ENCODE peak calls at places on chromosomes 16 and 17, in four cellular contexts. M is adrenal gland, J is AG04450, E is A549. U is an unnamed sample.

GRCh38 chr17:51091635-51092034 is 29.0 kb downstream of the SPAG9 start:
- DNase-seq in E (no peak), M (no peak), J (no peak), U (no peak)

GRCh38 chr16:75263963-75264445 is 12.6 kb upstream of the BCAR1 start:
- DNase-seq in M (peak), E (no peak), J (no peak), U (no peak)

GRCh38 chr16:77789646-77790370 is 1.4 kb downstream of the VAT1L start:
- DNase-seq in E (no peak), M (no peak), J (no peak), U (no peak)

GRCh38 chr17:3710951-3711383 is 12.7 kb upstream of the HASPIN start:
- DNase-seq in E (no peak), J (no peak), M (no peak), U (no peak)

GRCh38 chr17:63446218-63446980 is at the start of gene CYB561:
- DNase-seq in J (no peak), M (peak), E (peak), U (no peak)

GRCh38 chr16:85466989-85467388 is 146.1 kb upstream of the GSE1 start:
- DNase-seq in M (no peak), E (no peak), J (no peak), U (no peak)

GRCh38 chr16:51708861-51709260 is 557.8 kb upstream of the SALL1 start:
- DNase-seq in J (no peak), E (no peak), M (no peak), U (no peak)

GRCh38 chr17:34899892-34900291 is 61.4 kb downstream of the CCT6B start:
- DNase-seq in M (no peak), J (no peak), E (no peak), U (no peak)

GRCh38 chr17:35723735-35724134 is 7.7 kb upstream of the RASL10B start:
- DNase-seq in M (no peak), J (no peak), E (no peak), U (no peak)

GRCh38 chr16:9257843-9258242 is 166.4 kb downstream of the HAPSTR1 start:
- DNase-seq in M (no peak), J (no peak), E (no peak), U (no peak)

GRCh38 chr16:66116163-66116792 is 250.2 kb upstream of the CDH5 start:
- DNase-seq in J (no peak), M (no peak), E (no peak), U (no peak)

GRCh38 chr16:53545433-53545832 is 42.4 kb upstream of the AKTIP start:
- DNase-seq in M (no peak), E (no peak), J (no peak), U (no peak)

GRCh38 chr17:48241131-48241591 is 133.6 kb downstream of the SNX11 start:
- DNase-seq in E (peak), M (peak), J (no peak), U (no peak)

GRCh38 chr17:17809527-17810373 is 27.0 kb downstream of the SREBF1 start:
- DNase-seq in E (peak), J (no peak), M (peak), U (no peak)

GRCh38 chr16:1105888-1106620 is 10.0 kb upstream of the C1QTNF8 start:
- DNase-seq in E (peak), J (peak), M (peak), U (no peak)

GRCh38 chr17:80101946-80102706 is 745 bp downstream of the GAA start:
- DNase-seq in E (no peak), M (no peak), J (no peak), U (no peak)

GRCh38 chr17:51006601-51007000 is 114.1 kb downstream of the SPAG9 start:
- DNase-seq in M (no peak), E (no peak), J (no peak), U (no peak)

GRCh38 chr17:44137891-44138709 is 3.6 kb upstream of the HROB start:
- DNase-seq in M (peak), E (peak), J (peak), U (peak)

GRCh38 chr17:4520060-4520880 is 21.6 kb downstream of the SPNS2 start:
- DNase-seq in J (no peak), E (no peak), M (peak), U (no peak)

GRCh38 chr16:57133101-57133500 is 40.7 kb downstream of the CPNE2 start:
- DNase-seq in M (no peak), J (no peak), E (no peak), U (no peak)

GRCh38 chr16:15521758-15522509 is 87.5 kb downstream of the BMERB1 start:
- DNase-seq in J (no peak), E (no peak), M (peak), U (no peak)

GRCh38 chr16:19114359-19115147 is 789 bp downstream of the ITPRIPL2 start:
- DNase-seq in M (peak), E (peak), J (no peak), U (peak)

GRCh38 chr16:73095885-73096341 is 48.0 kb upstream of the ZFHX3 start:
- DNase-seq in M (no peak), J (no peak), E (peak), U (no peak)

GRCh38 chr17:78525511-78526160 is 51.6 kb downstream of the DNAH17 start:
- DNase-seq in E (no peak), J (no peak), M (no peak), U (no peak)

GRCh38 chr16:351804-352520 is 561 bp downstream of the AXIN1 start:
- DNase-seq in E (no peak), M (no peak), J (no peak), U (no peak)

GRCh38 chr17:32875904-32876413 is 965 bp downstream of the MYO1D start:
- DNase-seq in M (no peak), J (no peak), E (no peak), U (no peak)

GRCh38 chr16:67393111-67393789 is at the start of gene TPPP3:
- DNase-seq in J (no peak), M (peak), E (peak), U (peak)

GRCh38 chr16:31421587-31421986 is 6.6 kb downstream of the COX6A2 start:
- DNase-seq in E (no peak), J (no peak), M (no peak), U (no peak)

GRCh38 chr17:164536-165235 is 16.8 kb downstream of the DOC2B start:
- DNase-seq in M (peak), E (peak), J (peak), U (no peak)

GRCh38 chr16:21156767-21157467 is 1.6 kb upstream of the LDAF1 start:
- DNase-seq in M (peak), J (no peak), E (peak), U (no peak)

GRCh38 chr16:56506941-56507340 is 12.9 kb downstream of the BBS2 start:
- DNase-seq in E (no peak), M (no peak), J (peak), U (no peak)

GRCh38 chr16:259814-260253 is 15.9 kb downstream of the RGS11 start:
- DNase-seq in J (no peak), E (no peak), M (no peak), U (no peak)

GRCh38 chr16:84526794-84527485 is 22.5 kb upstream of the MEAK7 start:
- DNase-seq in E (no peak), M (no peak), J (no peak), U (no peak)

GRCh38 chr16:6382787-6383515 is 949.7 kb upstream of the RBFOX1 start:
- DNase-seq in J (no peak), M (no peak), E (no peak), U (no peak)

GRCh38 chr16:51374346-51374745 is 223.3 kb upstream of the SALL1 start:
- DNase-seq in J (peak), M (no peak), E (peak), U (no peak)

DNA sequence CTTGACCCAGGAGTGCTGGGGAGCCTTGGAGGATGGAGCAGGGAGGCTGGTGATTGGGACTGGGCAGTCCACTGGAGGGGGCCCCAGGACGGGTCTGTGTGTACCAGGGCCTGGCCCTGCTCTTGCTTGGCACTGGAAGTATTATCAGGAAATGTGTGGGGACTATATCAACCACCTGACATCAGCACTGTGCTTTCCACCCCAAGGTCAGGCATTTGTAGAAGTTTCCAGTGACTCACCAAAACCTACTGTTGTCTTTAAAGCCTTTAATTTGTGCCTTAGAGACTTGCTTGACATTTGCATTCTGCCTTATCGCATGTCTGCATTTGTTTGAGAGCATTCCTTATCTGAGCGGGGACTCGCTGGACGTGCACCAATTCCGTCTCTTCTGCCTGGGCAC is 323.1 kb downstream of the FOXL1 start:
- DNase-seq in J (no peak), M (peak), E (peak), U (no peak)
- TF ChIP-seq CTCF in J (no peak), M (no peak), E (no peak), U (no peak)

GRCh38 chr17:40284085-40284713 is 3.5 kb upstream of the CDC6 start:
- DNase-seq in J (no peak), M (no peak), E (no peak), U (no peak)
- TF ChIP-seq CTCF in J (peak), M (peak), E (no peak), U (no peak)

DNA sequence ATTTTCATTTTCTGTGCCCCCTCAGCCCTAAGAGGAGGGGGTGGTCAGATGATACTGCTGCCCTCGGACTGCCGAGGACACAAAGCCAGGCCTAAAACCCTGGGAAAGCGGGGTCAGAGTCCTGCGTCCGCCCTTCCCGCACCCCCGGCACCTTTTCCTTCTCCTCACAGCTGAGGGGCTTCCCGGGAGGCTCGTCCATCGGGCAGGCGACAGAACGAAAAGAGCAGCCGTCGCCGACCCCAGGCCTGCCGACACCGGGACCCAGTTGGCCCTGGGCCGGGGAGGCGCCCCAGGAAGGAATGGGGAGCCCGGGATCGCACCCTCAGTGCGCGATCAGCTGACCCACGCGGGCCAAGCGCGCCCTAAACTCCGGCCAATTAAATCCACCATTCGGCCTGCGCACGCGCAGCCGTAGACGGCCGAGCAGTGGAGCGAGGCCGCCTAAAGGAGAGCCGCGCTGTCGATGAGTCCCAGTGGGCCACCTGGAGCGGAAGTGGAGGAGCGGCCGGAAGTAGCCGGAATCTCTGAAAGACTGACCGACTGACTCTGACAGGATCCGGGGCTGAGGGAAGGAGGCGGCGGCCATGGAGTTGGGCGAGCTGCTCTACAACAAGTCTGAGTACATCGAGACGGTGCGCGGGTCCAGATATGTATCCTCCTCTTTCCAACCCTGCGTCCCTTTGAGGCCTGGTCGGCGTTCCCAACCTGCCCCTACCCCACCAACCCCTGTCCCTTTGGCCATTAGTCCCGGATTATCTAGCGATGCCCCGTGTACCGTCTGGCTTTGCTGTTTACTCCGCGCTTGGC is at the start of the genes DCTN5 and PALB2:
- DNase-seq in E (peak), J (peak), M (peak), U (peak)
- TF ChIP-seq CTCF in E (no peak), J (no peak), M (no peak), U (no peak)

GRCh38 chr16:49261930-49262329 is 19.7 kb downstream of the CBLN1 start:
- DNase-seq in M (no peak), J (no peak), E (no peak), U (no peak)

GRCh38 chr16:49260253-49260652 is 21.4 kb downstream of the CBLN1 start:
- DNase-seq in M (no peak), J (no peak), E (no peak), U (no peak)

GRCh38 chr16:49262501-49262900 is 19.1 kb downstream of the CBLN1 start:
- DNase-seq in J (no peak), M (no peak), E (no peak), U (no peak)

GRCh38 chr16:49260956-49261530 is 20.6 kb downstream of the CBLN1 start:
- DNase-seq in E (no peak), J (no peak), M (no peak), U (no peak)
- TF ChIP-seq CTCF in E (no peak), J (no peak), M (no peak), U (no peak)

DNA sequence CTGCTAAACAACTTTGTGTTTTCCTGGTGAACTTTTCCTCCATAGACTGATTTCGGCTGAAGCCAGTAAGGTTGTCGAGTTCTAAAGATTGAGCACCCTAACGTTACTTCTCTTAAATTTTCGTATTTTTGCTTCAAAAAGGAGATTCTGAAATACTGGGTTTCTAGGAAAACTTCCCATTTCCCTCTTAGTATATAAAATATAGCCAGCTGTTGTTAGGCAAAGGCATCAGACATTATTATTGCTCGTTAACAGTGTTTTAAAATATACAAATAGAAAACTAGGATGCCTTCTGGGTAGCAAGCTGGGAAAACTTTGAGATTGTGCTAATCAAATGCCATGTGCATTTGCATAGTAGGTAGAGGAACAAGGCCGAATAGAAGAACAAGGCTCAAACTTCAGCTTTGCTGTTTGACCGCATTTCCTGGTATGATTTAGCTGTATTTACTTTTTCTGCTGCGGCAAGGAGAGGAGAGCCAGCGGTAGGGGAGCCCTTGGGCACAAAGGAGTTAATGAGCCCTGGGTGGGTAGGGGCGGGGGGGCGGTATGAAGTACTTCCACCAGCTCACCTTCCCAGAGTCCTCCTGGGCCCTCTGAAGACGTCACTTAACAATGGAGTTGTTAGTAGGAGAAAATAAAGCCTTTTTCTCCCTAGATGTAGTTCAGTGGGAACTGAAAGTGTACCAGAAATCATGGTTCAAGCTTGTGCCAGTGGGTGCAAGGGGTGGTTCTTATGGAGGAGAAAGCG is 151.9 kb downstream of the MSI2 start:
- DNase-seq in M (no peak), J (no peak), E (no peak), U (no peak)
- TF ChIP-seq CTCF in M (no peak), J (no peak), E (no peak), U (no peak)

GRCh38 chr17:54888981-54889380 is 11.7 kb upstream of the TOM1L1 start:
- DNase-seq in E (no peak), J (no peak), M (no peak), U (no peak)
- TF ChIP-seq CTCF in E (no peak), J (no peak), M (no peak), U (no peak)

DNA sequence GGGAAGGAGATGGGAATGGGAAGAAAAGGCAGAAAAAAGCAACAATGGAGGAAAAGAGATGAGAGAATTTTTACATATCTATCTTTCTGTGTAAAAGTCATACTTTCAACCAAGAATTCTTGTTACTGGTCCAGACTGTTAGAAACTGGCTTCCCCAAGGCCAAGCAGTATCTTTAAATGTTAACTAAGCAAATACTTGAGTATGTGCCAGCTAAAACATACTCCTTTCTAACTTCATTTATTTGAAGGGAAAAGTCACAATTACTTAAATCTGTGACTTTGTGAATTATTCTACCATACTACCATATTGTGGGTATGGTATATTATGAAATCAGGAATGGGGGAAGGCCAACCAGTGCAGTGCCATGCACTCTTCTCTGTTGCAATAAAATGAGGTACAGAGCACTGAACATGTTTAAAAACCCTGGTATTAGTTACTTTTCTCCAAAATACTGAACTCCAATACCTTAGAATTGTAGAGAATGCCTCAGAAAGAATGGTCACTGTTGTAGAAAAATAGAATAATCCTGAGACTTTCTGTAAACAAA is 92.3 kb upstream of the C17orf78 start:
- DNase-seq in E (no peak), M (no peak), J (no peak), U (no peak)
- TF ChIP-seq CTCF in E (no peak), M (no peak), J (no peak), U (no peak)

DNA sequence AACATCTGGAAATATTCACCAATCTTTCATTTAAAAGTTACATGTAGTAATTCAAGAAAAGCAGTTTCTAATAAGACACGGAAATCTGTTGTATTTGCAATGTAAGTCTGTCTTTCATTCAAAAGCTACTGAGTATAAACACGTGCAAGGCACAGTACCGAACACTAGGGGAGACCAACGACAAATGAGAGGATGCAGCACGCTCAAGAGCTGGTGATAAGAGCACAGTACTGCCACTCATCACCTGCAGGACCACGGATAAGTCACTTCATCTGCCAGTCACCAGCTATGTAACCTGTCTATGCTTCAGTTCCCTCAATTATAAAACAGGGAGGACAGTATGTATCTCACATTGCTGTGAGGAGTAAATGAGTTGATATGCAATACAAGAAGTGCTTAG is 67.1 kb downstream of the CLEC18A start:
- DNase-seq in J (no peak), E (peak), M (no peak), U (no peak)
- TF ChIP-seq CTCF in J (no peak), E (no peak), M (no peak), U (no peak)

GRCh38 chr16:48350716-48351115 is 34.5 kb downstream of the SIAH1 start:
- DNase-seq in M (no peak), J (no peak), E (no peak), U (no peak)
- TF ChIP-seq CTCF in M (no peak), J (no peak), E (no peak), U (no peak)

GRCh38 chr17:83195330-83196087 is 116.1 kb downstream of the METRNL start:
- DNase-seq in J (no peak), E (no peak), M (no peak), U (peak)
- TF ChIP-seq CTCF in J (no peak), E (no peak), M (no peak), U (no peak)

U was measured in omental fat pad.